ENCODE peak calls at places on chromosome 7, in four cellular contexts. T is lower lobe of right lung, V is pancreas, K is IMR-90. O is an unnamed sample.

GRCh38 chr7:85529197-85529596 is 342.3 kb upstream of the SEMA3D start:
- DNase-seq in T (peak; percentile 13), V (peak; percentile 9), K (peak; percentile 44), O (no peak)

GRCh38 chr7:97145068-97145467 is 27.6 kb downstream of the SDHAF3 start:
- DNase-seq in T (no peak), V (no peak), K (peak; percentile 52), O (no peak)

GRCh38 chr7:92650391-92650790 is 60.2 kb upstream of the FAM133B start:
- DNase-seq in T (no peak), V (no peak), K (no peak), O (no peak)

GRCh38 chr7:73647725-73648592 is 19.7 kb upstream of the VPS37D start:
- DNase-seq in T (no peak), V (peak; percentile 30), K (no peak), O (peak; percentile 86)

GRCh38 chr7:29105191-29105590 is 41.1 kb downstream of the CPVL start:
- DNase-seq in T (no peak), V (no peak), K (no peak), O (no peak)

GRCh38 chr7:85070967-85071628 is 115.8 kb downstream of the SEMA3D start:
- DNase-seq in T (no peak), V (no peak), K (peak; percentile 74), O (no peak)

GRCh38 chr7:92835140-92835850 is 1.1 kb downstream of the CDK6 start:
- DNase-seq in T (peak; percentile 75), V (peak; percentile 55), K (peak; percentile 74), O (peak; percentile 77)

GRCh38 chr7:47153076-47153475 is 428.8 kb downstream of the TNS3 start:
- DNase-seq in T (no peak), V (peak; percentile 41), K (peak; percentile 96), O (peak; percentile 44)

GRCh38 chr7:71488308-71488707 is 356.4 kb downstream of the GALNT17 start:
- DNase-seq in T (no peak), V (no peak), K (no peak), O (no peak)

GRCh38 chr7:127251458-127252379 is 1.0 kb downstream of the GRM8 start:
- DNase-seq in T (no peak), V (no peak), K (no peak), O (peak; percentile 56)

GRCh38 chr7:3897430-3898385 is 596.7 kb downstream of the SDK1 start:
- DNase-seq in T (no peak), V (no peak), K (peak; percentile 62), O (peak; percentile 59)

GRCh38 chr7:147708871-147709270 is 881.7 kb upstream of the C7orf33 start:
- DNase-seq in T (no peak), V (no peak), K (no peak), O (no peak)

GRCh38 chr7:16062269-16062668 is 359.1 kb downstream of the CRPPA start:
- DNase-seq in T (no peak), V (no peak), K (peak; percentile 75), O (no peak)

GRCh38 chr7:149599636-149600206 is 102.1 kb upstream of the ZNF746 start:
- DNase-seq in T (no peak), V (no peak), K (no peak), O (no peak)

GRCh38 chr7:75695036-75695435 is 43.7 kb downstream of the HIP1 start:
- DNase-seq in T (no peak), V (no peak), K (no peak), O (no peak)

GRCh38 chr7:146698995-146699610 is 582.5 kb downstream of the CNTNAP2 start:
- DNase-seq in T (no peak), V (no peak), K (no peak), O (no peak)

GRCh38 chr7:9961161-9961922 is 1012.3 kb upstream of the PHF14 start:
- DNase-seq in T (no peak), V (no peak), K (no peak), O (no peak)

GRCh38 chr7:13988011-13988410 is 1.5 kb downstream of the ETV1 start:
- DNase-seq in T (no peak), V (no peak), K (peak; percentile 77), O (no peak)

GRCh38 chr7:96026606-96027005 is 254.3 kb downstream of the DYNC1I1 start:
- DNase-seq in T (no peak), V (no peak), K (peak; percentile 62), O (no peak)

GRCh38 chr7:51175992-51176388 is 140.6 kb downstream of the COBL start:
- DNase-seq in T (no peak), V (no peak), K (no peak), O (no peak)

GRCh38 chr7:27802977-27803376 is 63.0 kb downstream of the TAX1BP1 start:
- DNase-seq in T (no peak), V (no peak), K (no peak), O (no peak)

GRCh38 chr7:21543528-21544302 is 876 bp downstream of the DNAH11 start:
- DNase-seq in T (no peak), V (no peak), K (no peak), O (no peak)

GRCh38 chr7:47973739-47974138 is 5.7 kb downstream of the HUS1 start:
- DNase-seq in T (no peak), V (no peak), K (no peak), O (no peak)

GRCh38 chr7:21361413-21362130 is 66.3 kb upstream of the SP4 start:
- DNase-seq in T (no peak), V (no peak), K (no peak), O (no peak)

GRCh38 chr7:2680792-2681490 is 7.1 kb upstream of the AMZ1 start:
- DNase-seq in T (peak; percentile 88), V (peak; percentile 66), K (peak; percentile 41), O (peak; percentile 85)
- TF ChIP-seq CTCF in T (peak; percentile 82), V (peak; percentile 35), K (peak; percentile 70), O (peak; percentile 62)

DNA sequence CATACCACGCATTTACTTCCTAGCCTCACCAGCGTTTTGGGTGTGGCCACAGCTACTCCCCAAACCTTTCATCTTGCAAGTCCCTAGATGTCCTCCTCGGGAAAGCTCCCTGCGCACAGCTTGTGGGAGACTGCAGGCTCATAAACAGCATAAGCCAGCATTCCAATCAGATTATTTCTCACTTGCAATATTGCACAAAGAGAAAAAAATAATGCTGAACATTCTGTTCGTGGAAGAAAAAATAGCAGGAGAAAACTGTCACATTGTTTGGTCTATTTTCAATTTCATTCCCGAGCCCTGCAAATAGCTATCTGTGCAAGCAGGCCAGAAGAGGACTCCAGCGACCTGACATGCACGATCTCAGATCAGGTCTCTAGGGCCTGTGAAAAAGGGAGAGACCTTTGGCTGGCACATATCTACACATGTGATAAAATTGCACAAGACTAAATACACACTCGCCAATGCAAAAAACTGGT is 175.6 kb downstream of the PLXNA4 start:
- DNase-seq in T (no peak), V (no peak), K (no peak), O (no peak)
- H3K4me1 ChIP-seq in T (peaks cover 5% of the 10 kb centered on the region), V (no peaks in the 10 kb centered on the region), K (no peaks in the 10 kb centered on the region), O (no peaks in the 10 kb centered on the region)

DNA sequence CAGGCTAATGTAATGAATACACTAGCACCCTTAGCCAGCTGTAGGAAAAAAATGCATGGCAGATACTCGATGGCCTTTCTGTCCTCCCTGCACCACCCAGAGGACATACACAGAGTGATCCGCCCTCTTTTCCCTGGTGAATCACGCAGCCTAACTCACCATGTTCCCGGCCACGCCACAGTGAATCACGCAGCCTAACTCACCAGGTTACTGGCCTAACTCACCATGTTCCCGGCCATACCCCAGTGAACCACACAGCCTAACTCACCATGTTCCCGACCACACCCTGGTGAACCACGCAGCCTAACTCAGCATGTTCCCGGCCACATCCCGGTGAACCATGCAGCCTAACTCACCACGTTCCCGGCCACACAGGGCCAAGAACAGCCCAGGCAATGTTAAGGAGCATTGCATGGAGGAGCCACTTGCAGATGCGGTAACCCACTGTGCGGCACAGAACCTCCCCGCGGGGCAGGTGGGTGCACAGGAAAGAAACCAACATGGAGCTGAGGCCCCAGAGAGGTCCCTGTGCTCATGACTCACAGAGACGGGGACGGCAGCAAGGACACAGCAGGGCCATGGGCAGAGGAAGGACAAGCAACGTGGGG is 508.5 kb downstream of the DNAJB6 start:
- DNase-seq in T (no peak), V (no peak), K (no peak), O (no peak)
- H3K9me3 ChIP-seq in T (no peaks in the 10 kb centered on the region), V (no peaks in the 10 kb centered on the region), K (peaks cover 54% of the 10 kb centered on the region), O (no peaks in the 10 kb centered on the region)

DNA sequence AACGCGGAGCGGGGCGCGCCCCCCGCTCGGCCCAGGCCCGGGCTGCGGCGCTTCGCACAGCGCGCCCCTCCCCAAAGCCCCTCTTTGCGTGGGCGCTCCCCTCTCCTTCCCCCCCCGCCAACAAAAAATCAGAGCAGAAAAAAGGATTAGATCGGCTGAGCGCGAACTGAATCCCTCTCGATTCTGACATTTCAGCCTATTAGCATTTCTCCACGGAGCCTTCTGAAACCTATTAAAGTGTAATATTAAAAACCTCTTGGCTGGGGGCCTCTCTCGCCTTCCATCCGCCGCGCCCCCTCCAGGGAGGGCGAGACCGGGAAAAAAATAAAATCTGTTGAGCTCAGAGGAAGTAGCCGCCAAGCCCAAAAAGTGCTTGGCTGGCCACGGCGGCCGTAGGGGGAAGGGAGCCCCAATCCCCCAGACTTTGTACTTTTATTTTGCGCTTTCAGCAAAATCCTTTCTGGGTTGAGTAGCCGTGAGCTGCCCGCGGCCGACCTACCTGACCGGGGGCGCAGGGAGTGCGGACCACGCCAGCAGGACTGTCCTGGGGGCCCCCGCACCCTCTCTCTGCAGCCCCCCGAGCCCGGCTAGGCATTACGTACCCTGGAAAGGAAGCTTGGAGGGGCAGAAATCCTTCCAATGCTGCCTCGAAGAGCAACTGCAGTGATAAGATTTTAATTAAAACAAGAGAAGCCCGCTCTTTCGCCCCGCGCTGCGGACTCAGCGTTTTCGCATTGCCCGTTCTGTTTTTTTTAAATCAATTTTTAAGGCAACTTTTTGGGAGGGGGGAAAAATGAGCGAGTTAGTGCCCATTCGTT is 1.3 kb upstream of the TNRC18 start:
- DNase-seq in T (peak; percentile 72), V (peak; percentile 41), K (peak; percentile 33), O (peak; percentile 77)
- TF ChIP-seq CTCF in T (no peak), V (no peak), K (no peak), O (no peak)

GRCh38 chr7:7122033-7122478 is 60.3 kb upstream of the C1GALT1 start:
- DNase-seq in T (no peak), V (no peak), K (no peak), O (no peak)

GRCh38 chr7:7125993-7126392 is 56.4 kb upstream of the C1GALT1 start:
- DNase-seq in T (no peak), V (no peak), K (no peak), O (no peak)

GRCh38 chr7:7118822-7119221 is 63.5 kb upstream of the C1GALT1 start:
- DNase-seq in T (no peak), V (no peak), K (no peak), O (no peak)

GRCh38 chr7:7119668-7120208 is 62.6 kb upstream of the C1GALT1 start:
- DNase-seq in T (no peak), V (no peak), K (no peak), O (no peak)

DNA sequence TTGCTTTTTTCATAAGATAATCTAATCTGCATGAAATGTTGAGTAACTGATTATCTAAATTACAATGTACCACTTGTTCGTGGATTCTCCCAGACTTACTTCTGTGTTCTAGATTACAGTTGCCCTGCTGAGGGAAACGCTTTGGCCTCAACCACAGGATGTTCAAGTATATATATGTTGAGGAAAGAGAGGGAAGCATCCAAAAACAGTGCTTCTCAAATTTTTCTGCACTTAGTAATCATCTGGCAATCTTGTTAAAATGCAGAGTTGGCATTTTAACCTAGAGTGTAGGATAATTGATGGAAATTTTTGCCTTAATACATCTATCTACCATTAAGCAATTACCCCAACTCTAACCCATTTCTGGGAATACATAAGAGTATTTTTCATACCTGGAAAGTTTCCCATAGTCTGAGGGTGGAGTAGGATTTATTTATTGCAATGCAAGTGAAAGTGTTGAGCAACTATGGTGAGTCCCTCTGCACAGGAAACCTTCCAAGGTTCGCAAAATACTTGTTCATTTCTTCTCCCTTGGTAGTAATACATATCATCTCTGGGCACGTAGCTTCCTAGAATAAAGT is 59.6 kb upstream of the C1GALT1 start:
- DNase-seq in T (no peak), V (no peak), K (peak; percentile 36), O (no peak)
- H3K4me1 ChIP-seq in T (peaks cover 21% of the 10 kb centered on the region), V (peaks cover 8% of the 10 kb centered on the region), K (no peaks in the 10 kb centered on the region), O (peaks cover 3% of the 10 kb centered on the region)